ENCODE peak calls at places on chromosomes 12 and 14, in seven cellular contexts. L, E, R, B, P, W and S are unnamed samples.
A peak's percentile ranks its signal among the peaks of the same experiment; 100 is the strongest.

GRCh38 chr14:66403183-66403582 is 83.0 kb upstream of the CCDC196 start:
- DNase-seq in L (no peak), E (no peak), R (peak; percentile 59), B (no peak), P (no peak), W (no peak), S (peak; percentile 27)

GRCh38 chr12:130703733-130704375 is 12.2 kb downstream of the RIMBP2 start:
- DNase-seq in L (no peak), E (no peak), R (no peak), B (no peak), P (no peak), W (no peak), S (no peak)

GRCh38 chr12:107760207-107760816 is 625 bp downstream of the PRDM4 start:
- DNase-seq in L (peak; percentile 69), E (peak; percentile 34), R (peak; percentile 26), B (no peak), P (peak; percentile 42), W (no peak), S (peak; percentile 30)

GRCh38 chr12:108616941-108617858 is 16.5 kb downstream of the SELPLG start:
- DNase-seq in L (no peak), E (no peak), R (no peak), B (no peak), P (peak; percentile 33), W (no peak), S (no peak)

GRCh38 chr14:89227490-89227834 is 189.6 kb downstream of the FOXN3 start:
- DNase-seq in L (no peak), E (no peak), R (no peak), B (no peak), P (no peak), W (no peak), S (no peak)

GRCh38 chr12:63317880-63318279 is 166.9 kb upstream of the AVPR1A start:
- DNase-seq in L (no peak), E (no peak), R (no peak), B (no peak), P (no peak), W (no peak), S (no peak)

GRCh38 chr14:20434701-20435453 is 1.1 kb downstream of the KLHL33 start:
- DNase-seq in L (peak; percentile 80), E (peak; percentile 67), R (no peak), B (peak; percentile 77), P (peak; percentile 18), W (no peak), S (peak; percentile 54)

GRCh38 chr12:62335801-62336200 is 75.6 kb downstream of the USP15 start:
- DNase-seq in L (no peak), E (no peak), R (no peak), B (no peak), P (no peak), W (no peak), S (no peak)

GRCh38 chr12:75883241-75883640 is 148.3 kb downstream of the PHLDA1 start:
- DNase-seq in L (no peak), E (no peak), R (no peak), B (no peak), P (no peak), W (no peak), S (no peak)

GRCh38 chr14:68569546-68569908 is 223.3 kb downstream of the ZFP36L1 start:
- DNase-seq in L (peak; percentile 53), E (no peak), R (no peak), B (no peak), P (no peak), W (no peak), S (peak; percentile 42)

GRCh38 chr14:64438181-64438839 is 27.0 kb upstream of the AKAP5 start:
- DNase-seq in L (no peak), E (no peak), R (peak; percentile 79), B (no peak), P (no peak), W (no peak), S (peak; percentile 76)

GRCh38 chr14:75277796-75278421 is 719 bp upstream of the FOS start:
- DNase-seq in L (no peak), E (no peak), R (no peak), B (no peak), P (no peak), W (no peak), S (peak; percentile 78)

GRCh38 chr12:93042684-93043083 is 113.6 kb upstream of the EEA1 start:
- DNase-seq in L (no peak), E (no peak), R (no peak), B (no peak), P (peak; percentile 76), W (no peak), S (no peak)

GRCh38 chr14:76131071-76131985 is 20.4 kb upstream of the GPATCH2L start:
- DNase-seq in L (no peak), E (no peak), R (no peak), B (no peak), P (no peak), W (no peak), S (no peak)

GRCh38 chr14:77347746-77348145 is 26.9 kb downstream of the GSTZ1 start:
- DNase-seq in L (no peak), E (no peak), R (no peak), B (no peak), P (no peak), W (no peak), S (no peak)

GRCh38 chr12:66733839-66734238 is 55.0 kb upstream of the GRIP1 start:
- DNase-seq in L (no peak), E (no peak), R (no peak), B (no peak), P (no peak), W (no peak), S (no peak)

GRCh38 chr12:51897181-51897580 is 9.3 kb downstream of the ANKRD33 start:
- DNase-seq in L (peak; percentile 68), E (peak; percentile 61), R (no peak), B (no peak), P (no peak), W (no peak), S (peak; percentile 91)

GRCh38 chr12:34339922-34340321 is 317.6 kb downstream of the ALG10 start:
- DNase-seq in L (no peak), E (no peak), R (no peak), B (no peak), P (no peak), W (no peak), S (no peak)

GRCh38 chr12:34341362-34341733 is 319.1 kb downstream of the ALG10 start:
- DNase-seq in L (no peak), E (no peak), R (no peak), B (no peak), P (no peak), W (no peak), S (no peak)

GRCh38 chr12:34342048-34342447 is 319.8 kb downstream of the ALG10 start:
- DNase-seq in L (no peak), E (no peak), R (no peak), B (no peak), P (no peak), W (no peak), S (no peak)

GRCh38 chr12:34338751-34339150 is 316.5 kb downstream of the ALG10 start:
- DNase-seq in L (no peak), E (no peak), R (no peak), B (no peak), P (no peak), W (no peak), S (no peak)

GRCh38 chr12:34340534-34341361 is 318.5 kb downstream of the ALG10 start:
- DNase-seq in L (no peak), E (no peak), R (no peak), B (no peak), P (no peak), W (no peak), S (no peak)
- TF ChIP-seq POLR2A in L (no peak), E (no peak), R (no peak), B (no peak), P (no peak), W (no peak), S (no peak)

GRCh38 chr12:47110011-47110541 is 30.3 kb upstream of the AMIGO2 start:
- DNase-seq in L (no peak), E (no peak), R (no peak), B (no peak), P (no peak), W (no peak), S (no peak)

GRCh38 chr12:47111854-47112253 is 32.1 kb upstream of the AMIGO2 start:
- DNase-seq in L (no peak), E (no peak), R (no peak), B (no peak), P (no peak), W (no peak), S (no peak)

GRCh38 chr12:47112679-47113078 is 32.9 kb upstream of the AMIGO2 start:
- DNase-seq in L (no peak), E (no peak), R (no peak), B (no peak), P (no peak), W (no peak), S (no peak)

GRCh38 chr12:47111392-47111778 is 31.6 kb upstream of the AMIGO2 start:
- DNase-seq in L (no peak), E (no peak), R (no peak), B (no peak), P (no peak), W (no peak), S (no peak)

GRCh38 chr12:47110706-47111391 is 31.1 kb upstream of the AMIGO2 start:
- DNase-seq in L (no peak), E (no peak), R (no peak), B (no peak), P (no peak), W (no peak), S (no peak)
- TF ChIP-seq POLR2A in L (no peak), E (no peak), R (no peak), B (no peak), P (no peak), W (no peak), S (no peak)

GRCh38 chr14:100846309-100846859 is 20.5 kb downstream of the MEG3 start:
- DNase-seq in L (no peak), E (no peak), R (no peak), B (no peak), P (no peak), W (no peak), S (no peak)

GRCh38 chr14:100844846-100845245 is 18.9 kb downstream of the MEG3 start:
- DNase-seq in L (no peak), E (no peak), R (no peak), B (no peak), P (no peak), W (no peak), S (no peak)

GRCh38 chr14:100844082-100844408 is 18.1 kb downstream of the MEG3 start:
- DNase-seq in L (no peak), E (no peak), R (no peak), B (no peak), P (no peak), W (no peak), S (no peak)

GRCh38 chr14:100842799-100843198 is 16.9 kb downstream of the MEG3 start:
- DNase-seq in L (no peak), E (no peak), R (no peak), B (no peak), P (no peak), W (no peak), S (no peak)

DNA sequence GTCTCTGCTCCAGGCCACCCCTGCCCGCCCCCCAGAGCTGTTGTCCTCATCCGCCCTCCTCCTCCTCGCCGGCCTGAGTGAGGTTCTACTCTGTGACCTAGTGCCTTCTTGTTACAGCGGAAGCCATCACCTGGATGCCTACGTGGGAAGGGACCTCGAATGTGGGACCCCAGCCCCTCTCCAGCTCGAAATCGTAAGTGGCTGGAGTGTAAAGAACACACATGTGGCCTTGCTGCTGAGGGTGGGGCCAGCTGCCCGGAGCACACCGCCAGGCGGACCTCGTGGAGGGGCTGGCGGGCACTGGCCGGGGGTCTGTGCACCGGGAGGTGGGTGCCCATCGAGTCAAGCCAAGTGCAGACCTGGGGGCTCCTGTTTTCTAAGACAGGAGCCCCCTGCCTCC is 19.4 kb downstream of the MEG3 start:
- DNase-seq in L (no peak), E (no peak), R (no peak), B (no peak), P (no peak), W (no peak), S (no peak)
- TF ChIP-seq POLR2A in L (no peak), E (no peak), R (no peak), B (no peak), P (no peak), W (no peak), S (no peak)

GRCh38 chr14:37246427-37246829 is 48.7 kb downstream of the MIPOL1 start:
- DNase-seq in L (no peak), E (no peak), R (peak; percentile 61), B (no peak), P (no peak), W (no peak), S (peak; percentile 52)
- TF ChIP-seq POLR2A in L (no peak), E (no peak), R (no peak), B (no peak), P (no peak), W (no peak), S (no peak)